ENCODE peak calls at places on chromosome 21, in nine cellular contexts. B is heart right ventricle, H is pancreas, X is endothelial cell of umbilical vein, I is tibial nerve, O is coronary artery, L is fibroblast of lung, Z is Karpas-422, E is HepG2. Y is an unnamed sample.

GRCh38 chr21:31396399-31396798 is 52.3 kb upstream of the TIAM1 start:
- DNase-seq in O (no peak), I (no peak), H (no peak), E (no peak), Z (no peak), X (no peak), L (no peak), B (no peak), Y (no peak)

GRCh38 chr21:29938968-29939858 is 583 bp downstream of the GRIK1 start:
- DNase-seq in L (peak; percentile 9), I (no peak), B (peak; percentile 9), X (no peak), E (no peak), H (no peak), O (no peak), Z (no peak), Y (no peak)

GRCh38 chr21:38170283-38170682 is 86.5 kb upstream of the KCNJ15 start:
- DNase-seq in L (peak; percentile 24), I (no peak), Z (peak; percentile 50), B (no peak), X (peak; percentile 66), E (no peak), H (no peak), O (no peak), Y (no peak)

GRCh38 chr21:19922122-19922521 is 1076.1 kb upstream of the NCAM2 start:
- DNase-seq in X (no peak), I (no peak), H (no peak), O (no peak), B (no peak), Z (no peak), L (no peak), E (no peak), Y (no peak)

GRCh38 chr21:15826908-15827601 is 97.3 kb downstream of the USP25 start:
- DNase-seq in L (no peak), B (no peak), H (no peak), I (no peak), O (no peak), E (no peak), X (no peak), Z (no peak), Y (no peak)

GRCh38 chr21:29904359-29905282 is 35.2 kb downstream of the GRIK1 start:
- DNase-seq in Z (no peak), O (no peak), B (no peak), X (no peak), H (no peak), E (no peak), L (peak; percentile 14), I (no peak), Y (no peak)

GRCh38 chr21:41164981-41165650 is 2.8 kb upstream of the BACE2 start:
- DNase-seq in Z (no peak), I (peak; percentile 70), B (no peak), L (peak; percentile 79), X (peak; percentile 82), O (no peak), H (peak; percentile 45), E (peak; percentile 5), Y (no peak)

GRCh38 chr21:17819878-17820232 is 699 bp upstream of the C21orf91 start:
- DNase-seq in B (no peak), H (no peak), L (no peak), O (no peak), I (no peak), X (no peak), Z (peak; percentile 84), E (peak; percentile 14), Y (no peak)

GRCh38 chr21:17003221-17003620 is 509.6 kb upstream of the CXADR start:
- DNase-seq in Z (no peak), B (no peak), I (no peak), O (no peak), X (no peak), H (no peak), L (peak; percentile 84), E (no peak), Y (no peak)

GRCh38 chr21:36773111-36773510 is 74.2 kb downstream of the SIM2 start:
- DNase-seq in E (peak; percentile 55), O (peak; percentile 68), L (peak; percentile 90), X (peak; percentile 26), H (peak; percentile 93), I (no peak), B (peak; percentile 83), Z (no peak), Y (no peak)

DNA sequence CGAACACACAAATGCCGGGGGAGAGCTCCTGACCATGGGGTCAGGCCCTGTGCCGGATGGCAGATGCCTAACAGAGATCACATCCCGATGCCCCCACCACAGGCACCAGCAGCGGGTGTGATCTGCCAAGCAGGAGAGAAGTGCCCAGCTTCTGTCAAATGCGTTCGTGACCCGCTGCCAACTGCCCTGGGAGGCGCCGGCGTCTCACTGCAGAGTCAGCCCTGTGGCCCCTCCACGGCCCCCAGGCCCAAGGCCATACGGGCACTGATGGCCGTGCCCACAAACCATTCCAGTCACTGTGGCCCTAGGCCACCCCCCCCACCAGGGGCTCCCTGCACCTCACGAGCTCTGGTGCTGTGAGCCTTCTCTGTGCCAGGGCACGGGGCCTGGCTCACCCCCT is 8.0 kb downstream of the CFAP410 start:
- DNase-seq in X (no peak), Z (no peak), L (no peak), B (peak; percentile 26), E (no peak), H (no peak), I (no peak), O (no peak), Y (no peak)
- H3K27ac ChIP-seq in X (no peak overlapping the region), Z (no peak overlapping the region), L (no peak overlapping the region), B (no peak overlapping the region), E (no peak overlapping the region), H (no peak overlapping the region), I (peak overlapping the region; percentile 74), O (no peak overlapping the region), Y (no peak overlapping the region)

GRCh38 chr21:45980697-45981096 is 873 bp upstream of the COL6A1 start:
- DNase-seq in O (no peak), E (no peak), I (no peak), H (no peak), L (no peak), B (no peak), Z (no peak), X (no peak), Y (no peak)
- H3K4me3 ChIP-seq in O (peak overlapping the region; percentile 100), E (no peak overlapping the region), I (peak overlapping the region; percentile 63), H (no peak overlapping the region), L (peak overlapping the region; percentile 63), B (peak overlapping the region; percentile 55), Z (no peak overlapping the region), X (peak overlapping the region; percentile 50), Y (peak overlapping the region; percentile 21)

GRCh38 chr21:46560568-46561447 is 44.1 kb downstream of the S100B start:
- DNase-seq in B (no peak), X (no peak), H (no peak), E (no peak), Z (peak; percentile 79), L (no peak), I (no peak), O (no peak), Y (peak; percentile 55)
- H3K27ac ChIP-seq in B (peak overlapping the region; percentile 33), X (no peak overlapping the region), H (no peak overlapping the region), E (no peak overlapping the region), Z (peak overlapping the region; percentile 82), L (no peak overlapping the region), I (no peak overlapping the region), O (no peak overlapping the region), Y (peak overlapping the region; percentile 67)

GRCh38 chr21:45115141-45115540 is 40.8 kb downstream of the ADARB1 start:
- DNase-seq in L (no peak), B (no peak), O (peak; percentile 40), X (no peak), H (no peak), I (no peak), E (no peak), Z (no peak), Y (no peak)

GRCh38 chr21:45112371-45112770 is 38.0 kb downstream of the ADARB1 start:
- DNase-seq in H (no peak), I (no peak), Z (no peak), L (peak; percentile 26), E (no peak), O (peak; percentile 50), B (no peak), X (no peak), Y (no peak)

GRCh38 chr21:45114475-45114874 is 40.1 kb downstream of the ADARB1 start:
- DNase-seq in O (no peak), Z (no peak), I (no peak), H (no peak), B (no peak), L (no peak), X (no peak), E (no peak), Y (no peak)

GRCh38 chr21:45113543-45113942 is 39.2 kb downstream of the ADARB1 start:
- DNase-seq in H (no peak), I (no peak), B (no peak), E (no peak), O (no peak), L (no peak), Z (no peak), X (no peak), Y (no peak)

GRCh38 chr21:45114072-45114471 is 39.7 kb downstream of the ADARB1 start:
- DNase-seq in I (no peak), X (no peak), H (no peak), E (no peak), O (no peak), B (no peak), L (no peak), Z (no peak), Y (no peak)
- H3K4me3 ChIP-seq in I (no peak overlapping the region), X (no peak overlapping the region), H (no peak overlapping the region), E (no peak overlapping the region), O (no peak overlapping the region), B (no peak overlapping the region), L (no peak overlapping the region), Z (no peak overlapping the region), Y (no peak overlapping the region)

GRCh38 chr21:35204850-35205564 is 155.9 kb upstream of the RUNX1 start:
- DNase-seq in B (peak; percentile 67), Z (peak; percentile 54), O (peak; percentile 85), X (peak; percentile 96), H (peak; percentile 75), I (no peak), L (peak; percentile 97), E (no peak), Y (no peak)
- H3K27ac ChIP-seq in B (peak overlapping the region; percentile 84), Z (no peak overlapping the region), O (peak overlapping the region; percentile 8), X (peak overlapping the region; percentile 53), H (peak overlapping the region; percentile 16), I (peak overlapping the region; percentile 77), L (peak overlapping the region; percentile 87), E (no peak overlapping the region), Y (no peak overlapping the region)